ENCODE peak calls at places on chromosomes 2 and 18, in nine cellular contexts. C, S, U, F, P, W, T, D and J are unnamed samples.

GRCh38 chr2:100786297-100786658 is 33.7 kb upstream of the NPAS2 start:
- DNase-seq in C (peak), S (peak), U (no peak), F (peak), P (no peak), W (no peak), T (no peak), D (no peak), J (peak)

GRCh38 chr2:105771841-105772240 is 27.1 kb downstream of the NCK2 start:
- DNase-seq in C (no peak), S (no peak), U (no peak), F (no peak), P (no peak), W (peak), T (no peak), D (no peak), J (no peak)

GRCh38 chr18:10006261-10006903 is 92.6 kb downstream of the VAPA start:
- DNase-seq in C (peak), S (peak), U (no peak), F (peak), P (no peak), W (no peak), T (no peak), D (no peak), J (peak)

GRCh38 chr2:238231251-238231793 is 8.5 kb downstream of the HES6 start:
- DNase-seq in C (peak), S (peak), U (peak), F (no peak), P (peak), W (peak), T (peak), D (peak), J (no peak)

GRCh38 chr18:48629730-48630324 is 91.0 kb downstream of the CTIF start:
- DNase-seq in C (peak), S (peak), U (no peak), F (peak), P (no peak), W (no peak), T (no peak), D (no peak), J (peak)

GRCh38 chr2:45889053-45889452 is 237.6 kb downstream of the PRKCE start:
- DNase-seq in C (no peak), S (peak), U (no peak), F (no peak), P (peak), W (peak), T (peak), D (no peak), J (peak)

GRCh38 chr18:2223394-2223793 is 347.9 kb downstream of the METTL4 start:
- DNase-seq in C (no peak), S (peak), U (peak), F (no peak), P (no peak), W (no peak), T (no peak), D (no peak), J (peak)

GRCh38 chr2:109264595-109265328 is 135.8 kb downstream of the SH3RF3 start:
- DNase-seq in C (no peak), S (peak), U (no peak), F (no peak), P (no peak), W (peak), T (no peak), D (no peak), J (no peak)

GRCh38 chr2:43370705-43371104 is 144.3 kb upstream of the ZFP36L2 start:
- DNase-seq in C (peak), S (peak), U (no peak), F (no peak), P (no peak), W (no peak), T (no peak), D (no peak), J (no peak)

GRCh38 chr2:195364015-195364965 is 292.7 kb upstream of the SLC39A10 start:
- DNase-seq in C (no peak), S (peak), U (no peak), F (peak), P (no peak), W (no peak), T (no peak), D (no peak), J (no peak)

GRCh38 chr2:27095745-27096651 is 9.4 kb downstream of the KHK start:
- DNase-seq in C (peak), S (peak), U (no peak), F (peak), P (peak), W (peak), T (peak), D (peak), J (peak)

GRCh38 chr2:128788636-128789220 is 470.1 kb upstream of the HS6ST1 start:
- DNase-seq in C (no peak), S (no peak), U (no peak), F (no peak), P (no peak), W (no peak), T (peak), D (no peak), J (no peak)

GRCh38 chr18:37419272-37419671 is 146.3 kb downstream of the CELF4 start:
- DNase-seq in C (no peak), S (peak), U (no peak), F (no peak), P (no peak), W (no peak), T (no peak), D (no peak), J (no peak)

GRCh38 chr18:34292594-34292993 is 67.9 kb upstream of the NOL4 start:
- DNase-seq in C (no peak), S (no peak), U (no peak), F (no peak), P (no peak), W (no peak), T (no peak), D (no peak), J (no peak)

GRCh38 chr18:75553021-75553420 is 125.5 kb upstream of the SMIM21 start:
- DNase-seq in C (no peak), S (no peak), U (no peak), F (no peak), P (no peak), W (no peak), T (no peak), D (no peak), J (no peak)

GRCh38 chr18:1014951-1015627 is 110.4 kb downstream of the ADCYAP1 start:
- DNase-seq in C (no peak), S (peak), U (no peak), F (peak), P (no peak), W (no peak), T (no peak), D (no peak), J (no peak)

GRCh38 chr18:49690307-49690706 is 123.0 kb downstream of the ACAA2 start:
- DNase-seq in C (no peak), S (peak), U (no peak), F (no peak), P (no peak), W (no peak), T (no peak), D (no peak), J (no peak)

GRCh38 chr2:165328272-165328671 is 89.1 kb downstream of the SCN2A start:
- DNase-seq in C (no peak), S (no peak), U (no peak), F (no peak), P (no peak), W (no peak), T (no peak), D (no peak), J (no peak)

GRCh38 chr2:6812857-6813530 is 52.7 kb downstream of the CMPK2 start:
- DNase-seq in C (no peak), S (no peak), U (no peak), F (no peak), P (no peak), W (no peak), T (no peak), D (no peak), J (no peak)